ENCODE peak calls at places on chromosomes 12 and 14, in seven cellular contexts. L, C, U, F, K, R and Q are unnamed samples.

GRCh38 chr14:78704965-78705364 is 534.8 kb downstream of the NRXN3 start:
- DNase-seq in L (no peak), U (no peak), K (no peak), R (no peak), C (no peak), F (no peak), Q (no peak)

GRCh38 chr14:36657409-36658090 is 4.1 kb upstream of the PAX9 start:
- DNase-seq in U (peak; percentile 72), F (no peak), L (peak; percentile 69), C (no peak), K (peak; percentile 77), R (no peak), Q (no peak)

GRCh38 chr12:60577607-60578006 is 981.8 kb downstream of the SLC16A7 start:
- DNase-seq in F (no peak), R (no peak), K (no peak), U (no peak), C (no peak), L (no peak), Q (no peak)

GRCh38 chr12:132186857-132187620 is 42.8 kb downstream of the NOC4L start:
- DNase-seq in L (peak; percentile 69), C (no peak), F (no peak), R (no peak), U (no peak), K (peak; percentile 77), Q (no peak)

GRCh38 chr12:3727354-3727753 is 25.6 kb downstream of the CRACR2A start:
- DNase-seq in K (no peak), C (no peak), F (no peak), U (no peak), L (no peak), R (no peak), Q (no peak)

GRCh38 chr12:120125792-120126634 is 9.5 kb upstream of the RAB35 start:
- DNase-seq in F (no peak), L (no peak), R (no peak), U (no peak), C (no peak), K (no peak), Q (no peak)

GRCh38 chr12:127162902-127163301 is 1104.1 kb upstream of the TMEM132C start:
- DNase-seq in F (no peak), C (peak; percentile 46), R (no peak), L (no peak), U (no peak), K (no peak), Q (peak; percentile 36)

GRCh38 chr12:131950182-131950913 is 606 bp downstream of the EP400 start:
- DNase-seq in U (peak; percentile 65), R (peak; percentile 80), F (peak; percentile 44), K (no peak), L (peak; percentile 85), C (no peak), Q (no peak)

GRCh38 chr12:102629262-102629888 is 149.0 kb upstream of the IGF1 start:
- DNase-seq in L (no peak), F (no peak), K (no peak), R (no peak), C (no peak), U (no peak), Q (no peak)

GRCh38 chr12:106134294-106134949 is 4.3 kb downstream of the NUAK1 start:
- DNase-seq in K (no peak), L (no peak), R (no peak), F (no peak), C (no peak), U (no peak), Q (no peak)

GRCh38 chr14:96895658-96896271 is 98.6 kb downstream of the VRK1 start:
- DNase-seq in L (no peak), F (no peak), R (no peak), U (no peak), K (no peak), C (no peak), Q (no peak)

GRCh38 chr14:32298346-32298745 is 30.8 kb upstream of the AKAP6 start:
- DNase-seq in L (no peak), F (no peak), U (no peak), C (no peak), R (no peak), K (no peak), Q (no peak)

GRCh38 chr14:75273272-75274044 is 5.2 kb upstream of the FOS start:
- DNase-seq in U (no peak), R (no peak), C (peak; percentile 98), K (no peak), F (no peak), L (no peak), Q (no peak)

GRCh38 chr12:58395056-58395455 is 453.7 kb downstream of the ATP23 start:
- DNase-seq in U (no peak), F (no peak), C (no peak), R (no peak), L (no peak), K (no peak), Q (no peak)

GRCh38 chr12:68334136-68334535 is 2.0 kb upstream of the MDM1 start:
- DNase-seq in K (no peak), R (no peak), F (no peak), C (no peak), L (no peak), U (peak; percentile 36), Q (no peak)

GRCh38 chr12:48765753-48766162 is 23.1 kb downstream of the ADCY6 start:
- DNase-seq in U (no peak), C (peak; percentile 26), R (peak; percentile 63), L (peak; percentile 89), F (no peak), K (no peak), Q (no peak)

GRCh38 chr14:81767266-81767987 is 233.8 kb upstream of the SEL1L start:
- DNase-seq in C (no peak), K (no peak), R (no peak), F (no peak), U (peak; percentile 39), L (no peak), Q (no peak)

GRCh38 chr12:59164991-59165718 is 244.9 kb upstream of the LRIG3 start:
- DNase-seq in L (no peak), U (peak; percentile 66), F (no peak), C (peak; percentile 69), K (no peak), R (no peak), Q (no peak)

GRCh38 chr14:63594455-63595372 is 47.0 kb downstream of the WDR89 start:
- DNase-seq in C (no peak), L (no peak), U (no peak), R (no peak), K (peak; percentile 69), F (no peak), Q (no peak)

GRCh38 chr14:23186913-23187654 is 3.6 kb upstream of the SLC7A8 start:
- DNase-seq in L (no peak), U (peak; percentile 63), F (no peak), R (no peak), C (peak; percentile 84), K (no peak), Q (no peak)

GRCh38 chr14:34120185-34120977 is 169.5 kb upstream of the EGLN3 start:
- DNase-seq in F (no peak), L (no peak), C (no peak), U (peak; percentile 25), K (no peak), R (no peak), Q (no peak)

GRCh38 chr12:31585271-31585670 is 5.7 kb downstream of the DENND5B start:
- DNase-seq in F (no peak), L (no peak), U (peak; percentile 32), K (no peak), C (no peak), R (no peak), Q (no peak)

GRCh38 chr14:102983496-102983895 is 61.0 kb downstream of the AMN start:
- DNase-seq in C (no peak), U (no peak), R (no peak), L (peak; percentile 35), K (no peak), F (no peak), Q (no peak)

GRCh38 chr12:57181561-57182155 is 34.2 kb upstream of the LRP1-AS start:
- DNase-seq in R (no peak), C (peak; percentile 26), U (no peak), L (no peak), K (no peak), F (no peak), Q (no peak)

GRCh38 chr12:84161296-84161695 is 751.3 kb downstream of the SLC6A15 start:
- DNase-seq in L (no peak), R (no peak), C (peak; percentile 38), U (no peak), K (no peak), F (no peak), Q (no peak)

GRCh38 chr12:15563683-15564082 is 225.5 kb downstream of the EPS8 start:
- DNase-seq in K (no peak), R (no peak), U (no peak), L (no peak), C (peak; percentile 75), F (no peak), Q (no peak)

GRCh38 chr12:12693111-12693671 is 2.8 kb downstream of the GPR19 start:
- DNase-seq in K (no peak), U (no peak), L (no peak), F (no peak), R (no peak), C (no peak), Q (no peak)

DNA sequence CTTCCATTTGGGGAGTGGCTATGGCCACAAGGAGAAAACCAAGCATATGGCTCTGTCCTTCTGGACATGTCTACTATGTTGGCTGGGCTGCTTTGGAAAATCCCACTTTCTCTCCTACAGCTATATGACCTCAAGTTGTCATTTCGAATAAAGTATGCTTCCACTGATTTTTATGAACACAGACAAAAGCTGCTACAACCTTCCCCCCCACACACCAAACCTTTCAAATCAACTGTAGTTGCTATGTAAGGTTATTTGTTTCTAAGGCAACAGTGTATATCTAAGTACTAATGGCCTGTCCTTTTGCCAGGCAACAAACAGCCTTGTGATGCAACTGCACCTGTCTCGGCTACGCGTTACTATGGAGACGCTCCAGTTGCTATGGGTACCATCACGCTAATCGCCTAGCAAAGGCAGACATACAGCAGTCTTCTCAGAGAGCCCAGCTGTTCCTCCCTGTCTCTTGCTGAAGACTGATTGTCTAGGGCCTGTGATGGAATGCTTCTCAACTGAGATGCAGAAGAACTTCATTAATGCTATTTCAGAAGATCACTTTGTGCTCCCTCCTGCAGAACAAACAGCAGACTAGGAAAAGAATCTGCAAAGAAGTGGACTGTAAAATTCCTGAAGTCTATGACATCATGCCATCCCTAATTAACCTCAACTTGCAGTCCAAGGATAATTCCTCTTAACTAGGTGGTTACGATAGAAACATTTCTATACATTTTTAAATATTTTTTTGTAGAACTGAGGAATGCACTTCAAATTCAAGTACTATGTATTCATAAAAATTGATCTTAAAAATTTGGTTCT is 67.6 kb downstream of the FOXN3 start:
- DNase-seq in L (no peak), U (peak; percentile 90), C (peak; percentile 32), R (no peak), K (no peak), F (no peak), Q (no peak)
- H3K36me3 ChIP-seq in L (no peaks in the 10 kb centered on the region), U (no peaks in the 10 kb centered on the region), C (no peaks in the 10 kb centered on the region), R (peaks cover 30% of the 10 kb centered on the region), K (peaks cover 13% of the 10 kb centered on the region), F (no peaks in the 10 kb centered on the region), Q (peaks cover 11% of the 10 kb centered on the region)

GRCh38 chr12:46549527-46550265 is 177.1 kb upstream of the SLC38A2 start:
- DNase-seq in K (no peak), C (peak; percentile 96), F (no peak), U (no peak), L (no peak), R (no peak), Q (no peak)
- H3K4me1 ChIP-seq in K (no peaks in the 10 kb centered on the region), C (peaks cover 31% of the 10 kb centered on the region), F (peaks cover 17% of the 10 kb centered on the region), U (no peaks in the 10 kb centered on the region), L (no peaks in the 10 kb centered on the region), R (peaks cover 50% of the 10 kb centered on the region), Q (peaks cover 6% of the 10 kb centered on the region)

GRCh38 chr12:88947486-88948043 is 367.3 kb upstream of the KITLG start:
- DNase-seq in R (no peak), L (no peak), K (no peak), F (no peak), U (no peak), C (no peak), Q (no peak)
- H3K27ac ChIP-seq in R (no peak overlapping the region), L (no peak overlapping the region), K (no peak overlapping the region), F (no peak overlapping the region), U (no peak overlapping the region), C (no peak overlapping the region), Q (no peak overlapping the region)

GRCh38 chr12:87807127-87807526 is 222.1 kb downstream of the C12orf50 start:
- DNase-seq in K (no peak), U (no peak), L (no peak), C (peak; percentile 55), F (no peak), R (no peak), Q (no peak)
- H3K36me3 ChIP-seq in K (no peaks in the 10 kb centered on the region), U (no peaks in the 10 kb centered on the region), L (no peaks in the 10 kb centered on the region), C (no peaks in the 10 kb centered on the region), F (no peaks in the 10 kb centered on the region), R (no peaks in the 10 kb centered on the region), Q (no peaks in the 10 kb centered on the region)